ENCODE peak calls at places on chromosomes 3 and 15, in nine cellular contexts. One of them, this sample, is unnamed.

GRCh38 chr3:45841380-45841700 is 579 bp downstream of the LZTFL1 start:
- DNase-seq in stomach: no peak
- DNase-seq in ovary: no peak
- DNase-seq in Peyer's patch: no peak
- DNase-seq in right lobe of liver: no peak
- DNase-seq in HepG2: peak
- DNase-seq in adrenal gland: no peak
- DNase-seq in heart left ventricle: no peak
- DNase-seq in IMR-90: peak
- DNase-seq in this sample: no peak

GRCh38 chr15:28922712-28923012 is 36.9 kb downstream of the APBA2 start:
- DNase-seq in stomach: no peak
- DNase-seq in ovary: no peak
- DNase-seq in Peyer's patch: no peak
- DNase-seq in right lobe of liver: no peak
- DNase-seq in HepG2: no peak
- DNase-seq in adrenal gland: no peak
- DNase-seq in heart left ventricle: no peak
- DNase-seq in IMR-90: no peak
- DNase-seq in this sample: no peak

GRCh38 chr3:138625707-138626365 is 17.3 kb downstream of the FAIM start:
- DNase-seq in stomach: no peak
- DNase-seq in ovary: no peak
- DNase-seq in Peyer's patch: no peak
- DNase-seq in right lobe of liver: no peak
- DNase-seq in HepG2: no peak
- DNase-seq in adrenal gland: peak
- DNase-seq in heart left ventricle: no peak
- DNase-seq in IMR-90: peak
- DNase-seq in this sample: no peak

GRCh38 chr3:72663429-72663828 is 184.8 kb downstream of the SHQ1 start:
- DNase-seq in stomach: no peak
- DNase-seq in ovary: no peak
- DNase-seq in Peyer's patch: no peak
- DNase-seq in right lobe of liver: no peak
- DNase-seq in HepG2: peak
- DNase-seq in adrenal gland: no peak
- DNase-seq in heart left ventricle: no peak
- DNase-seq in IMR-90: no peak
- DNase-seq in this sample: no peak

GRCh38 chr15:34889486-34889885 is 80.1 kb downstream of the AQR start:
- DNase-seq in stomach: no peak
- DNase-seq in ovary: no peak
- DNase-seq in Peyer's patch: no peak
- DNase-seq in right lobe of liver: no peak
- DNase-seq in HepG2: no peak
- DNase-seq in adrenal gland: no peak
- DNase-seq in heart left ventricle: no peak
- DNase-seq in IMR-90: peak
- DNase-seq in this sample: no peak

GRCh38 chr15:57153140-57153539 is 223.2 kb upstream of the CGNL1 start:
- DNase-seq in stomach: no peak
- DNase-seq in ovary: no peak
- DNase-seq in Peyer's patch: no peak
- DNase-seq in right lobe of liver: no peak
- DNase-seq in HepG2: no peak
- DNase-seq in adrenal gland: no peak
- DNase-seq in heart left ventricle: no peak
- DNase-seq in IMR-90: peak
- DNase-seq in this sample: no peak

GRCh38 chr3:85387913-85388510 is 429.2 kb downstream of the CADM2 start:
- DNase-seq in stomach: no peak
- DNase-seq in ovary: no peak
- DNase-seq in Peyer's patch: no peak
- DNase-seq in right lobe of liver: no peak
- DNase-seq in HepG2: no peak
- DNase-seq in adrenal gland: no peak
- DNase-seq in heart left ventricle: no peak
- DNase-seq in IMR-90: no peak
- DNase-seq in this sample: no peak

GRCh38 chr3:16486951-16487480 is 26.5 kb downstream of the RFTN1 start:
- DNase-seq in stomach: no peak
- DNase-seq in ovary: no peak
- DNase-seq in Peyer's patch: no peak
- DNase-seq in right lobe of liver: no peak
- DNase-seq in HepG2: no peak
- DNase-seq in adrenal gland: no peak
- DNase-seq in heart left ventricle: no peak
- DNase-seq in IMR-90: no peak
- DNase-seq in this sample: no peak

GRCh38 chr15:70576683-70577082 is 186.7 kb downstream of the UACA start:
- DNase-seq in stomach: no peak
- DNase-seq in ovary: no peak
- DNase-seq in Peyer's patch: no peak
- DNase-seq in right lobe of liver: no peak
- DNase-seq in HepG2: no peak
- DNase-seq in adrenal gland: no peak
- DNase-seq in heart left ventricle: no peak
- DNase-seq in IMR-90: no peak
- DNase-seq in this sample: no peak

GRCh38 chr3:184727357-184728060 is 15.6 kb upstream of the MAGEF1 start:
- DNase-seq in stomach: peak
- DNase-seq in ovary: peak
- DNase-seq in Peyer's patch: no peak
- DNase-seq in right lobe of liver: peak
- DNase-seq in HepG2: peak
- DNase-seq in adrenal gland: peak
- DNase-seq in heart left ventricle: peak
- DNase-seq in IMR-90: peak
- DNase-seq in this sample: peak

GRCh38 chr3:13518516-13519351 is 30.2 kb upstream of the FBLN2 start:
- DNase-seq in stomach: no peak
- DNase-seq in ovary: no peak
- DNase-seq in Peyer's patch: no peak
- DNase-seq in right lobe of liver: no peak
- DNase-seq in HepG2: no peak
- DNase-seq in adrenal gland: no peak
- DNase-seq in heart left ventricle: peak
- DNase-seq in IMR-90: no peak
- DNase-seq in this sample: peak

GRCh38 chr3:36166477-36166876 is 213.8 kb upstream of the STAC start:
- DNase-seq in stomach: no peak
- DNase-seq in ovary: no peak
- DNase-seq in Peyer's patch: no peak
- DNase-seq in right lobe of liver: no peak
- DNase-seq in HepG2: no peak
- DNase-seq in adrenal gland: peak
- DNase-seq in heart left ventricle: no peak
- DNase-seq in IMR-90: no peak
- DNase-seq in this sample: no peak

GRCh38 chr3:134463676-134464611 is 21.8 kb downstream of the ANAPC13 start:
- DNase-seq in stomach: no peak
- DNase-seq in ovary: peak
- DNase-seq in Peyer's patch: no peak
- DNase-seq in right lobe of liver: no peak
- DNase-seq in HepG2: no peak
- DNase-seq in adrenal gland: peak
- DNase-seq in heart left ventricle: peak
- DNase-seq in IMR-90: peak
- DNase-seq in this sample: peak

GRCh38 chr3:170997966-170998913 is 28.3 kb downstream of the SLC2A2 start:
- DNase-seq in stomach: no peak
- DNase-seq in ovary: no peak
- DNase-seq in Peyer's patch: peak
- DNase-seq in right lobe of liver: peak
- DNase-seq in HepG2: peak
- DNase-seq in adrenal gland: peak
- DNase-seq in heart left ventricle: no peak
- DNase-seq in IMR-90: peak
- DNase-seq in this sample: no peak

GRCh38 chr3:128173849-128174248 is 20.6 kb downstream of the EEFSEC start:
- DNase-seq in stomach: no peak
- DNase-seq in ovary: no peak
- DNase-seq in Peyer's patch: no peak
- DNase-seq in right lobe of liver: no peak
- DNase-seq in HepG2: peak
- DNase-seq in adrenal gland: no peak
- DNase-seq in heart left ventricle: peak
- DNase-seq in IMR-90: no peak
- DNase-seq in this sample: no peak

GRCh38 chr3:62955126-62955525 is 79.9 kb upstream of the CADPS start:
- DNase-seq in stomach: no peak
- DNase-seq in ovary: no peak
- DNase-seq in Peyer's patch: no peak
- DNase-seq in right lobe of liver: no peak
- DNase-seq in HepG2: no peak
- DNase-seq in adrenal gland: no peak
- DNase-seq in heart left ventricle: no peak
- DNase-seq in IMR-90: no peak
- DNase-seq in this sample: no peak

DNA sequence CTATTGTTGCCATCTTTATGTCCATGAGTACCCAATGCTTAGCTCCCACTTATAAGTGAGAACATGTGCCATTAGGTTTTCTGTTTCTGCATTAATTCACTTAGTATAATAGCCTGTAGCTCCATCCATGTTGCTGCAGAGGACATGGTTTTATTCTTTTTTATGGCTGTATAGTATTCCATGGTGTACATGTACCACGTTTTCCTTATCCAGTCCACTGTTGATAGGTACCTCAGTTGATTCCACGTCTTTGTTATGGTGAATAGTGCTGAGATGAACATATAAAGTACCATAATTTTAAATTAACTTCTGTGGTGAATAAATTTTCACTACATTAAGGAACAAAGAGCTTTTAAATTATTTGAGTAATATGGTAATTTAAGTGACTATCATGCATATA is 150.4 kb upstream of the BFSP2 start:
- DNase-seq in stomach: no peak
- DNase-seq in ovary: no peak
- DNase-seq in Peyer's patch: no peak
- DNase-seq in right lobe of liver: no peak
- DNase-seq in HepG2: no peak
- DNase-seq in adrenal gland: no peak
- DNase-seq in heart left ventricle: no peak
- DNase-seq in IMR-90: no peak
- DNase-seq in this sample: no peak
- TF ChIP-seq POLR2A in stomach: no peak
- TF ChIP-seq POLR2A in ovary: no peak
- TF ChIP-seq POLR2A in Peyer's patch: no peak
- TF ChIP-seq POLR2A in right lobe of liver: no peak
- TF ChIP-seq POLR2A in HepG2: no peak
- TF ChIP-seq POLR2A in adrenal gland: no peak
- TF ChIP-seq POLR2A in heart left ventricle: no peak
- TF ChIP-seq POLR2A in IMR-90: no peak
- TF ChIP-seq POLR2A in this sample: no peak

DNA sequence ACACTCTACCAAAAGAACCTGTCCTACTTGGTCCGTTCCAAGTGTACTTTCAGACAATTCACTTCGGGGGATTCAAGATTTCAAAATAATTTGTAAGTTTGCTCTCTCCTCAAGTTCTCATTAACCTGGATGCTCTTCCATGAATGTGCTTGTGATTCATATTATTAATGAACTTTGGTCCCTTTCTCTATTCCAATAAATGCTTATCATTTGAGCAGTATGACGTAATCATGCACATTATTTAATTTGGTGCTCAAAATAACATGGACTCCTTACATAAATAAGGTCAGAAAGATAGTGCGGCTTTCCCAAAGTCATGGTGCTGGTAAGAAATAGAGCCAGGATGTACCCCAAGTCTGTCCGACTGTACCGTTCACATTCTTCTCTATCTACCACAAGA is 323.2 kb upstream of the SLCO3A1 start:
- DNase-seq in stomach: no peak
- DNase-seq in ovary: no peak
- DNase-seq in Peyer's patch: no peak
- DNase-seq in right lobe of liver: no peak
- DNase-seq in HepG2: no peak
- DNase-seq in adrenal gland: no peak
- DNase-seq in heart left ventricle: no peak
- DNase-seq in IMR-90: no peak
- DNase-seq in this sample: no peak
- H3K4me3 ChIP-seq in stomach: no peak
- H3K4me3 ChIP-seq in ovary: no peak
- H3K4me3 ChIP-seq in Peyer's patch: no peak
- H3K4me3 ChIP-seq in right lobe of liver: no peak
- H3K4me3 ChIP-seq in HepG2: no peak
- H3K4me3 ChIP-seq in adrenal gland: no peak
- H3K4me3 ChIP-seq in heart left ventricle: no peak
- H3K4me3 ChIP-seq in IMR-90: no peak
- H3K4me3 ChIP-seq in this sample: no peak

GRCh38 chr15:33699691-33700447 is 268.4 kb upstream of the CHRM5 start:
- DNase-seq in stomach: no peak
- DNase-seq in ovary: no peak
- DNase-seq in Peyer's patch: no peak
- DNase-seq in right lobe of liver: no peak
- DNase-seq in HepG2: peak
- DNase-seq in adrenal gland: no peak
- DNase-seq in heart left ventricle: no peak
- DNase-seq in IMR-90: peak
- DNase-seq in this sample: no peak
- TF ChIP-seq CTCF in stomach: no peak
- TF ChIP-seq CTCF in ovary: no peak
- TF ChIP-seq CTCF in Peyer's patch: no peak
- TF ChIP-seq CTCF in right lobe of liver: no peak
- TF ChIP-seq CTCF in HepG2: peak
- TF ChIP-seq CTCF in adrenal gland: no peak
- TF ChIP-seq CTCF in heart left ventricle: no peak
- TF ChIP-seq CTCF in IMR-90: peak
- TF ChIP-seq CTCF in this sample: no peak

GRCh38 chr3:49166752-49167556 is 823 bp upstream of the CCDC71 start:
- DNase-seq in stomach: no peak
- DNase-seq in ovary: no peak
- DNase-seq in Peyer's patch: no peak
- DNase-seq in right lobe of liver: peak
- DNase-seq in HepG2: peak
- DNase-seq in adrenal gland: no peak
- DNase-seq in heart left ventricle: no peak
- DNase-seq in IMR-90: no peak
- DNase-seq in this sample: no peak

GRCh38 chr3:49164983-49165720 is 979 bp downstream of the CCDC71 start:
- DNase-seq in stomach: no peak
- DNase-seq in ovary: no peak
- DNase-seq in Peyer's patch: no peak
- DNase-seq in right lobe of liver: no peak
- DNase-seq in HepG2: no peak
- DNase-seq in adrenal gland: no peak
- DNase-seq in heart left ventricle: no peak
- DNase-seq in IMR-90: no peak
- DNase-seq in this sample: no peak

GRCh38 chr3:49163609-49164008 is 2.5 kb downstream of the CCDC71 start:
- DNase-seq in stomach: no peak
- DNase-seq in ovary: no peak
- DNase-seq in Peyer's patch: no peak
- DNase-seq in right lobe of liver: no peak
- DNase-seq in HepG2: no peak
- DNase-seq in adrenal gland: no peak
- DNase-seq in heart left ventricle: no peak
- DNase-seq in IMR-90: no peak
- DNase-seq in this sample: no peak

GRCh38 chr3:49162751-49163419 is 3.2 kb downstream of the CCDC71 start:
- DNase-seq in stomach: no peak
- DNase-seq in ovary: no peak
- DNase-seq in Peyer's patch: no peak
- DNase-seq in right lobe of liver: no peak
- DNase-seq in HepG2: no peak
- DNase-seq in adrenal gland: no peak
- DNase-seq in heart left ventricle: no peak
- DNase-seq in IMR-90: no peak
- DNase-seq in this sample: no peak

GRCh38 chr3:49165771-49166751 is at the start of gene CCDC71:
- DNase-seq in stomach: peak
- DNase-seq in ovary: peak
- DNase-seq in Peyer's patch: peak
- DNase-seq in right lobe of liver: peak
- DNase-seq in HepG2: peak
- DNase-seq in adrenal gland: peak
- DNase-seq in heart left ventricle: peak
- DNase-seq in IMR-90: peak
- DNase-seq in this sample: peak
- TF ChIP-seq POLR2A in stomach: no peak
- TF ChIP-seq POLR2A in ovary: peak
- TF ChIP-seq POLR2A in Peyer's patch: peak
- TF ChIP-seq POLR2A in right lobe of liver: peak
- TF ChIP-seq POLR2A in HepG2: peak
- TF ChIP-seq POLR2A in adrenal gland: peak
- TF ChIP-seq POLR2A in heart left ventricle: peak
- TF ChIP-seq POLR2A in IMR-90: peak
- TF ChIP-seq POLR2A in this sample: no peak